ENCODE peak calls at places on chromosome 11, in four cellular contexts. O is gastrocnemius medialis; V is central memory CD4-positive, alpha-beta T cell; I is activated CD8-positive, alpha-beta memory T cell treated with anti-CD3 and anti-CD28 coated beads, Interleukin-2, amount 50 U/mL, for 48 hours. K is an unnamed sample.
A peak's percentile ranks its signal among the peaks of the same experiment; 100 is the strongest.

GRCh38 chr11:3803726-3804510 is 4.4 kb upstream of the PGAP2 start:
- DNase-seq in I (no peak), O (no peak), V (no peak), K (peak; percentile 21)

GRCh38 chr11:88421530-88421929 is 84.0 kb upstream of the CTSC start:
- DNase-seq in V (no peak), O (no peak), I (peak; percentile 60), K (peak; percentile 60)

GRCh38 chr11:1087279-1087960 is 12.7 kb downstream of the MUC2 start:
- DNase-seq in I (no peak), O (no peak), V (no peak), K (no peak)

GRCh38 chr11:66727883-66728759 is 895 bp downstream of the SPTBN2 start:
- DNase-seq in V (no peak), I (no peak), O (no peak), K (peak; percentile 31)

GRCh38 chr11:94129505-94130335 is 1.1 kb downstream of the PANX1 start:
- DNase-seq in V (peak; percentile 22), O (no peak), I (no peak), K (no peak)

GRCh38 chr11:82949352-82949751 is 47.8 kb downstream of the DDIAS start:
- DNase-seq in I (no peak), V (no peak), O (no peak), K (no peak)

GRCh38 chr11:36744375-36745168 is 146.5 kb upstream of the RAG2 start:
- DNase-seq in V (peak; percentile 19), I (peak; percentile 84), O (peak; percentile 12), K (peak; percentile 80)

GRCh38 chr11:71999360-71999759 is 651 bp downstream of the IL18BP start:
- DNase-seq in O (no peak), I (no peak), V (no peak), K (peak; percentile 22)

GRCh38 chr11:131043251-131043650 is 127.0 kb upstream of the SNX19 start:
- DNase-seq in V (no peak), I (no peak), O (no peak), K (no peak)

K was measured in mesendoderm.